ENCODE peak calls at places on chromosome 3, in four cellular contexts. T is astrocyte of the hippocampus, C is cardiac fibroblast, R is AG08395. D is an unnamed sample.

GRCh38 chr3:47512416-47513124 is 942 bp downstream of the ELP6 start:
- DNase-seq in T (peak), C (peak), R (no peak), D (no peak)

GRCh38 chr3:37904614-37905047 is 43.0 kb downstream of the CTDSPL start:
- DNase-seq in T (peak), C (peak), R (peak), D (peak)

GRCh38 chr3:66095295-66096001 is 56.7 kb upstream of the MAGI1 start:
- DNase-seq in T (no peak), C (peak), R (no peak), D (no peak)

GRCh38 chr3:171776411-171776810 is 33.9 kb downstream of the PLD1 start:
- DNase-seq in T (peak), C (no peak), R (no peak), D (no peak)

GRCh38 chr3:155946178-155946577 is 75.7 kb downstream of the GMPS start:
- DNase-seq in T (peak), C (peak), R (peak), D (peak)

GRCh38 chr3:100395674-100396073 is 5.2 kb downstream of the TOMM70 start:
- DNase-seq in T (no peak), C (no peak), R (no peak), D (no peak)

GRCh38 chr3:41323860-41324259 is 124.6 kb downstream of the CTNNB1 start:
- DNase-seq in T (no peak), C (no peak), R (no peak), D (no peak)

GRCh38 chr3:50612973-50613851 is 1.6 kb upstream of the CISH start:
- DNase-seq in T (no peak), C (no peak), R (no peak), D (no peak)

GRCh38 chr3:27145719-27146118 is 223.5 kb downstream of the NEK10 start:
- DNase-seq in T (no peak), C (no peak), R (no peak), D (no peak)

GRCh38 chr3:7683431-7683830 is 818.2 kb upstream of the LMCD1 start:
- DNase-seq in T (no peak), C (no peak), R (no peak), D (no peak)

GRCh38 chr3:473284-473800 is 276.8 kb downstream of the CHL1 start:
- DNase-seq in T (no peak), C (no peak), R (no peak), D (no peak)